ENCODE peak calls at places on chromosomes 4 and X, in four cellular contexts. S is esophagus muscularis mucosa, B is stomach, Q is HCT116. C is an unnamed sample.

GRCh38 chr4:189021831-189022230 is 882.6 kb downstream of the TRIML1 start:
- DNase-seq in S (no peak), B (no peak), Q (no peak), C (no peak)

GRCh38 chr4:15695240-15695699 is 7.6 kb upstream of the BST1 start:
- DNase-seq in B (no peak), Q (peak), S (no peak), C (no peak)

GRCh38 chr4:186516287-186516686 is 39.1 kb downstream of the MTNR1A start:
- DNase-seq in S (no peak), Q (no peak), B (no peak), C (no peak)

GRCh38 chr4:6702761-6703160 is 6.9 kb downstream of the MRFAP1L1 start:
- DNase-seq in B (no peak), Q (no peak), S (no peak), C (no peak)

GRCh38 chr4:41981456-41981855 is at the start of gene DCAF4L1:
- DNase-seq in Q (no peak), B (no peak), S (no peak), C (no peak)

GRCh38 chr4:52260507-52261302 is 209.6 kb downstream of the SPATA18 start:
- DNase-seq in S (no peak), B (no peak), Q (no peak), C (no peak)

GRCh38 chr4:182245041-182245440 is 1.8 kb downstream of the TENM3 start:
- DNase-seq in S (peak), B (no peak), Q (no peak), C (no peak)

GRCh38 chr4:182486895-182487294 is 243.7 kb downstream of the TENM3 start:
- DNase-seq in Q (no peak), S (no peak), B (no peak), C (no peak)

GRCh38 chr4:8069102-8069752 is 89.4 kb downstream of the ABLIM2 start:
- DNase-seq in B (no peak), S (no peak), Q (no peak), C (no peak)

GRCh38 chrX:20743054-20743453 is 476.3 kb upstream of the RPS6KA3 start:
- DNase-seq in B (no peak), Q (no peak), S (no peak), C (no peak)

GRCh38 chrX:135516376-135516775 is 4.1 kb upstream of the INTS6L start:
- DNase-seq in Q (no peak), S (no peak), B (no peak), C (peak)

GRCh38 chr4:152063301-152064235 is 302.8 kb upstream of the GATB start:
- DNase-seq in S (no peak), Q (no peak), B (peak), C (no peak)

GRCh38 chrX:72126048-72126415 is 5.7 kb downstream of the RTL5 start:
- DNase-seq in Q (no peak), S (no peak), B (no peak), C (peak)

GRCh38 chrX:111265506-111265905 is 4.8 kb downstream of the CAPN6 start:
- DNase-seq in B (no peak), S (no peak), Q (no peak), C (no peak)

GRCh38 chr4:122764808-122765189 is 32.3 kb downstream of the BBS12 start:
- DNase-seq in B (no peak), S (no peak), Q (no peak), C (no peak)

GRCh38 chr4:8707045-8707781 is 114.6 kb downstream of the CPZ start:
- DNase-seq in S (no peak), B (no peak), Q (no peak), C (no peak)

DNA sequence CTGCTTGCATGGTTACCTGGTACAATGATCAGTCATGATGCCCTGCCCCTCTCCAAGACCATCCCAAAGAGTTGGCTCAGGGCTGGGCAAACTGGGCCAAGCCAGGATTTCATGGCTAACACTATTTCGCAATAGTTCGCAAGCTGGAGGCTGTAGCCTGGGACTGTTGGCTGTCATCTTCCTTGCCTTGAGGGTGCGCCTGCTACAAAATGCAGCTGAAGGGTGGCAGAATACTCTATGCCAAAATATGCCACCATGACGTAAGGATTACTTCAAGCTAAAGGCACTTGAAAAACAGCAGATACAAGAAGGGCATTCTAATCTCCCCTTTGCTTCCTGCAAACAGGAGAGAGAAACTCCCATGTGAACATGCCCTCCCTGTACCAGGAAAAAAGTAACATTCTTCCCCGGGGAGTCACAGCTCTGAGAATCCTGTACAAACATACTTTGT is 21.0 kb downstream of the SAT1 start:
- DNase-seq in B (peak), Q (no peak), S (no peak), C (no peak)
- TF ChIP-seq POLR2AphosphoS5 in B (peak), Q (no peak), S (no peak), C (peak)

DNA sequence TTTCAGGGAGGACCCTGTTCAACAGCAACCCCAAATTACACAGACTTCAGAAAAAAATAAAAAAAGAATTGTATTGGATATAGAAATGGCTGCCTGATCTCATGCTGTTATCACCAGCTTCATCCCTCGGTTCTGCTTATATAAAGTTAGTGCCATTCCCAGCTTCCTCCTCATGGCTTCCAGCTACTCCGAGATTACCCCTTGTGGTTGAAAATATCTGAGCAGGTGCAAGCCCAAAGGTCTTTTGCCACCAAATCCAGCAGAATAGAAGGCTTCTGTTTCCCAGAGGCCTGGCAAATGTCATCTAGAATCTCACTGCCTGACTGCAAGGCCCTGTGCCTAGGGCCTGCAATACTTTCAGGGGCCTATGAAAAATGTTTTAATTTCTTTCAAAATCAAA is 13.8 kb upstream of the HPGDS start:
- DNase-seq in B (no peak), S (no peak), Q (no peak), C (no peak)
- TF ChIP-seq CTCF in B (no peak), S (no peak), Q (no peak), C (no peak)

DNA sequence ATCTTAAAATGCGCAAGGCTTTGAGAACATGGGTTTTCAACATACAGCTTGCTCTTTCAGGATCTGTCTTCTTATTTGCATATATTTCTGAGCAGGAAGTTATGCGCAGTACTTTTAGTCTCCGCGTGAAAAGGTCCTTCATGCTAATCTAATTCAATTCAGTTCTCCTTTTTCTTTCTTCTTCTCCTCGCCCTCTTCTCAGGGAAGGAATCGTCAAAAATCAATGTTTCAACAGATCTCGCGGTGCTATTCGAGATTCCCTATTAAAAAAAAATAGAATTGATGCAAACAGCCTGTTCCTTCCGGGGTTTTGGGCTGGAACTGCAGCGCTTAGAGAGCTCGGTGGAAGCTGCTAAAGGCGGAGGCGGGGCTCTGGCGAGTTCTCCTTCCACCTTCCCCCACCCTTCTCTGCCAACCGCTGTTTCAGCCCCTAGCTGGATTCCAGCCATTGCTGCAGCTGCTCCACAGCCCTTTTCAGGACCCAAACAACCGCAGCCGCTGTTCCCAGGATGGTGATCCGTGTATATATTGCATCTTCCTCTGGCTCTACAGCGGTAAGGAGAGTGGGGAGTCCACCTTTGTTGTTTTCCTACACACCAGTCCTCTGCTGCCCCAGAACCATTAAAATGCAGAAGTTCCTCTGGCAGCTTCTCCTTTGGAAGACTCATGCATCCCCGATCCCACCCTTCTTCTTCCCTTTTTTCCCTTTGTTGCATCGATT is at the start of the genes HMGN5 and SH3BGRL:
- DNase-seq in Q (peak), B (peak), S (peak), C (no peak)
- TF ChIP-seq POLR2AphosphoS5 in Q (no peak), B (no peak), S (peak), C (no peak)

DNA sequence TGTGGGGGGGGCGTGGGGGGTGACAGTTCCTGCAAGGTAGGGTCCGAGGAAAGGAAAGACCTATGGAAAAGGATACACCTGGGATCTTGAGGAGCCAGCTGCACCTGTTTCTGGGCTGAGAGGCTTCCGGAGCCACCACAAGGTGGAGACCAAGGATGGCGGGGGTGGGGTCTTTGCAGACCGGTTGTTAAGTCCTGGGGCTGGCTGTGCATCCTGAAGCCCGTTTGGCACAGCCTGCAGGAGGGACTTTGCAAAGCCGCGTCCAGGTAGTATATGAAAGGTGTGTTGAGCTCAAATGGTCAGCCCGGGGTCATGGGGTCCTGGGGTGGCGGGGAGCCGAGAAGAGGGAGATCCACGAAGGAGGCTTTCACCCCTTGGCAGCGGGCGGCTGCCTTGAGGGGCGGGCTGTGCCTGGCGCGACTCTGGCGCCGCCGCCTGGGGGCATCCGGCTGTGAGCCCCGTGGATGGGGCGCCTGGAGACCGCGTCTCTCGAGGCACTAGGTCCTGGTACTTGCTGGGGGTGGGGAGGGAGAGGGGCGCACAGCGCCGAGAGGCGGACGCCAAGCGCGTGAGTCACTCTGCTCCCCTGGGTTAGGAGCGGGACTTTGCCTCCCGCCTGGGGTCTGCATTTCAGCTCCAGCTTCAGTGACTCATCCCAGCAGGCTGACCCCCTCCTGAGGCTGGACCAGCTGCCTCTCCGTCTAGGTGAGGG is 58.2 kb upstream of the DYNLT3 start:
- DNase-seq in B (peak), S (no peak), Q (no peak), C (no peak)
- TF ChIP-seq CTCF in B (no peak), S (no peak), Q (no peak), C (no peak)

DNA sequence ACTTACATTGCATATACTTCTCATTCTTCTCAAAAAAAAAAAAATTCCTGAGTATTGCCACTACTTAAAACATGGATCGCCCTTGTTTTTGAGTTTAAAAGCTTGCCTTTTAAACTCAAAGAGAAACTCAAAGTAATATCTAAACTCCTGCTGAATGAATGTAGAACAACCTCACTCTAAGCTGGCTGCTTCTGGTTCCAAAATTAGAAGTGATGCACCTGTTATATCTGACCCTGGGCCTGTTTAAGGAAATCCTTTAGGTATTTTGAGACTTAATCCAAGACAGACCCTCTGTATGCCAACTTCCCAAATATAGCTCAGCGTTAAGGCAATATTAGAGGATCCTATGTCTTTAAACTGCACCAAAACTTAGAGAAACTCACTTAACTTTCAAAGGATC is 1.8 kb upstream of the OTUD4 start:
- DNase-seq in Q (no peak), S (no peak), B (no peak), C (no peak)
- TF ChIP-seq POLR2AphosphoS5 in Q (no peak), S (no peak), B (no peak), C (no peak)

GRCh38 chr4:38660838-38661237 is 3.2 kb upstream of the KLF3 start:
- DNase-seq in S (no peak), B (no peak), Q (no peak), C (no peak)
- TF ChIP-seq CTCF in S (no peak), B (no peak), Q (no peak), C (no peak)

GRCh38 chr4:185209031-185209851 is at the start of gene SNX25:
- DNase-seq in B (peak), S (no peak), Q (peak), C (peak)
- TF ChIP-seq POLR2AphosphoS5 in B (peak), S (peak), Q (peak), C (peak)

GRCh38 chrX:130030826-130031225 is 48.4 kb downstream of the BCORL1 start:
- DNase-seq in S (no peak), Q (no peak), B (no peak), C (no peak)

GRCh38 chrX:130024127-130024526 is 41.7 kb downstream of the BCORL1 start:
- DNase-seq in S (peak), Q (peak), B (peak), C (no peak)

GRCh38 chrX:130025256-130025655 is 42.8 kb downstream of the BCORL1 start:
- DNase-seq in S (no peak), Q (no peak), B (no peak), C (no peak)

GRCh38 chrX:130027569-130027968 is 45.1 kb downstream of the BCORL1 start:
- DNase-seq in B (no peak), Q (no peak), S (no peak), C (no peak)

GRCh38 chrX:130028196-130028595 is 45.8 kb downstream of the BCORL1 start:
- DNase-seq in B (peak), Q (peak), S (no peak), C (peak)
- TF ChIP-seq CTCF in B (peak), Q (peak), S (peak), C (peak)

GRCh38 chr4:38078590-38079381 is 118.6 kb downstream of the PTTG2 start:
- DNase-seq in S (no peak), B (no peak), Q (no peak), C (no peak)
- TF ChIP-seq POLR2AphosphoS5 in S (no peak), B (no peak), Q (no peak), C (no peak)

C was measured in upper lobe of left lung.